ENCODE peak calls at places on chromosomes 3 and 15, in seven cellular contexts. M is stimulated activated CD4-positive, alpha-beta T cell treated with anti-CD3 and anti-CD28 coated beads, Interleukin-12 subunit alpha, Interleukin-12 subunit beta, amount 100 ng/mL, for 48 hours; F is anterior cingulate cortex; P is HuH-7; W is AG08395; D is activated T-helper 2 cell treated with anti-CD3 and anti-CD28 coated beads, Interferon-gamma antibody, Interleukin-2, Interleukin-4, amounts not matched to agents 10 μg/mL and 5 μg/mL and 100 μg/mL, durations not matched to agents 14 hours and 24 hours and 36 hours; S is SIG-M5. A is an unnamed sample.

GRCh38 chr3:128555881-128556280 is 62.9 kb upstream of the GATA2 start:
- DNase-seq in M (no peak), F (no peak), P (no peak), W (no peak), D (no peak), S (no peak), A (no peak)

GRCh38 chr3:195042741-195043611 is 228.0 kb downstream of the XXYLT1 start:
- DNase-seq in M (no peak), F (no peak), P (no peak), W (no peak), D (no peak), S (no peak), A (peak)

GRCh38 chr3:15520185-15520584 is 1.3 kb downstream of the COLQ start:
- DNase-seq in M (no peak), F (no peak), P (no peak), W (peak), D (no peak), S (no peak), A (no peak)

GRCh38 chr3:149199474-149199873 is 22.2 kb downstream of the CP start:
- DNase-seq in M (no peak), F (no peak), P (no peak), W (no peak), D (no peak), S (no peak), A (no peak)

GRCh38 chr3:134879991-134880390 is 84.9 kb downstream of the EPHB1 start:
- DNase-seq in M (no peak), F (no peak), P (no peak), W (no peak), D (no peak), S (no peak), A (no peak)

GRCh38 chr3:42497009-42497731 is 5.3 kb upstream of the VIPR1 start:
- DNase-seq in M (no peak), F (no peak), P (peak), W (peak), D (no peak), S (no peak), A (no peak)

GRCh38 chr3:56813656-56813965 is 11.9 kb upstream of the ARHGEF3 start:
- DNase-seq in M (no peak), F (no peak), P (no peak), W (no peak), D (no peak), S (no peak), A (no peak)

GRCh38 chr15:23039917-23040281 is 530 bp upstream of the TUBGCP5 start:
- DNase-seq in M (no peak), F (no peak), P (no peak), W (no peak), D (no peak), S (no peak), A (no peak)

GRCh38 chr3:8768364-8769087 is 887 bp downstream of the OXTR start:
- DNase-seq in M (no peak), F (no peak), P (peak), W (no peak), D (no peak), S (no peak), A (no peak)

GRCh38 chr3:46372492-46373359 is 2.0 kb downstream of the CCR5 start:
- DNase-seq in M (no peak), F (no peak), P (no peak), W (peak), D (peak), S (no peak), A (no peak)

GRCh38 chr15:95932676-95933075 is 397.8 kb upstream of the NR2F2 start:
- DNase-seq in M (no peak), F (no peak), P (no peak), W (peak), D (no peak), S (no peak), A (no peak)

GRCh38 chr3:184361532-184361931 is at the start of the genes CLCN2 and POLR2H:
- DNase-seq in M (peak), F (peak), P (peak), W (peak), D (peak), S (no peak), A (no peak)

GRCh38 chr3:105944721-105945120 is 75.9 kb upstream of the CBLB start:
- DNase-seq in M (no peak), F (no peak), P (no peak), W (peak), D (no peak), S (no peak), A (no peak)

GRCh38 chr3:49476563-49476962 is 6.5 kb downstream of the DAG1 start:
- DNase-seq in M (no peak), F (no peak), P (no peak), W (no peak), D (peak), S (no peak), A (no peak)

GRCh38 chr3:51718547-51719412 is 11.9 kb downstream of the GRM2 start:
- DNase-seq in M (peak), F (peak), P (peak), W (peak), D (peak), S (no peak), A (no peak)

GRCh38 chr3:123641084-123641462 is 56.2 kb upstream of the HACD2 start:
- DNase-seq in M (no peak), F (no peak), P (no peak), W (no peak), D (no peak), S (no peak), A (no peak)

GRCh38 chr3:129654126-129654525 is 47.6 kb upstream of the PLXND1 start:
- DNase-seq in M (no peak), F (no peak), P (no peak), W (peak), D (no peak), S (no peak), A (no peak)

A was measured in lower leg skin.